ENCODE peak calls at places on chromosomes 5 and 9, in ten cellular contexts. M, W, S, Q, P, J, C, Z, L and I are unnamed samples.

GRCh38 chr5:89313044-89313443 is 430.1 kb upstream of the MEF2C start:
- DNase-seq in M (peak; percentile 50), W (no peak), S (no peak), Q (no peak), P (no peak), J (peak; percentile 93), C (peak; percentile 84), Z (no peak), L (no peak), I (peak; percentile 74)

GRCh38 chr5:52502591-52502990 is 285.1 kb upstream of the ITGA1 start:
- DNase-seq in M (peak; percentile 6), W (no peak), S (no peak), Q (no peak), P (no peak), J (no peak), C (no peak), Z (no peak), L (no peak), I (no peak)

GRCh38 chr5:141881886-141882285 is 3.7 kb upstream of the PCDH1 start:
- DNase-seq in M (no peak), W (peak; percentile 73), S (no peak), Q (no peak), P (no peak), J (no peak), C (no peak), Z (no peak), L (no peak), I (no peak)

GRCh38 chr5:178640331-178641045 is 13.6 kb upstream of the CLK4 start:
- DNase-seq in M (no peak), W (no peak), S (no peak), Q (no peak), P (no peak), J (no peak), C (no peak), Z (no peak), L (no peak), I (no peak)

GRCh38 chr5:74389531-74390305 is 250.8 kb downstream of the ENC1 start:
- DNase-seq in M (no peak), W (no peak), S (no peak), Q (no peak), P (no peak), J (no peak), C (no peak), Z (no peak), L (no peak), I (no peak)

GRCh38 chr5:152560508-152561137 is 155.5 kb upstream of the NMUR2 start:
- DNase-seq in M (peak; percentile 75), W (peak; percentile 83), S (no peak), Q (peak; percentile 4), P (peak; percentile 33), J (peak; percentile 21), C (peak; percentile 62), Z (peak; percentile 47), L (peak; percentile 3), I (peak; percentile 68)

GRCh38 chr9:114154597-114155102 is 687 bp upstream of the COL27A1 start:
- DNase-seq in M (no peak), W (no peak), S (no peak), Q (no peak), P (no peak), J (peak; percentile 23), C (no peak), Z (no peak), L (no peak), I (no peak)

GRCh38 chr5:53601570-53601969 is 41.1 kb downstream of the NDUFS4 start:
- DNase-seq in M (no peak), W (no peak), S (no peak), Q (no peak), P (no peak), J (peak; percentile 49), C (peak; percentile 23), Z (no peak), L (no peak), I (no peak)

GRCh38 chr5:120538644-120539043 is 74.5 kb downstream of the PRR16 start:
- DNase-seq in M (no peak), W (no peak), S (no peak), Q (no peak), P (no peak), J (peak; percentile 68), C (peak; percentile 73), Z (no peak), L (no peak), I (no peak)

GRCh38 chr5:169811023-169811422 is 169.3 kb downstream of the INSYN2B start:
- DNase-seq in M (no peak), W (no peak), S (no peak), Q (no peak), P (no peak), J (no peak), C (no peak), Z (no peak), L (no peak), I (no peak)

GRCh38 chr5:87924451-87924850 is 344.2 kb downstream of the TMEM161B start:
- DNase-seq in M (no peak), W (peak; percentile 9), S (no peak), Q (no peak), P (no peak), J (no peak), C (no peak), Z (no peak), L (no peak), I (no peak)

GRCh38 chr5:176639981-176640380 is 7.3 kb upstream of the TSPAN17 start:
- DNase-seq in M (no peak), W (no peak), S (no peak), Q (no peak), P (no peak), J (no peak), C (no peak), Z (no peak), L (no peak), I (no peak)

GRCh38 chr9:123322771-123323481 is 33.1 kb upstream of the CRB2 start:
- DNase-seq in M (peak; percentile 34), W (no peak), S (no peak), Q (no peak), P (no peak), J (no peak), C (no peak), Z (peak; percentile 75), L (no peak), I (peak; percentile 79)

GRCh38 chr5:64811050-64811640 is 42.4 kb downstream of the CWC27 start:
- DNase-seq in M (peak; percentile 59), W (peak; percentile 68), S (no peak), Q (peak; percentile 9), P (peak; percentile 18), J (peak; percentile 45), C (peak; percentile 71), Z (peak; percentile 9), L (peak; percentile 6), I (peak; percentile 66)

DNA sequence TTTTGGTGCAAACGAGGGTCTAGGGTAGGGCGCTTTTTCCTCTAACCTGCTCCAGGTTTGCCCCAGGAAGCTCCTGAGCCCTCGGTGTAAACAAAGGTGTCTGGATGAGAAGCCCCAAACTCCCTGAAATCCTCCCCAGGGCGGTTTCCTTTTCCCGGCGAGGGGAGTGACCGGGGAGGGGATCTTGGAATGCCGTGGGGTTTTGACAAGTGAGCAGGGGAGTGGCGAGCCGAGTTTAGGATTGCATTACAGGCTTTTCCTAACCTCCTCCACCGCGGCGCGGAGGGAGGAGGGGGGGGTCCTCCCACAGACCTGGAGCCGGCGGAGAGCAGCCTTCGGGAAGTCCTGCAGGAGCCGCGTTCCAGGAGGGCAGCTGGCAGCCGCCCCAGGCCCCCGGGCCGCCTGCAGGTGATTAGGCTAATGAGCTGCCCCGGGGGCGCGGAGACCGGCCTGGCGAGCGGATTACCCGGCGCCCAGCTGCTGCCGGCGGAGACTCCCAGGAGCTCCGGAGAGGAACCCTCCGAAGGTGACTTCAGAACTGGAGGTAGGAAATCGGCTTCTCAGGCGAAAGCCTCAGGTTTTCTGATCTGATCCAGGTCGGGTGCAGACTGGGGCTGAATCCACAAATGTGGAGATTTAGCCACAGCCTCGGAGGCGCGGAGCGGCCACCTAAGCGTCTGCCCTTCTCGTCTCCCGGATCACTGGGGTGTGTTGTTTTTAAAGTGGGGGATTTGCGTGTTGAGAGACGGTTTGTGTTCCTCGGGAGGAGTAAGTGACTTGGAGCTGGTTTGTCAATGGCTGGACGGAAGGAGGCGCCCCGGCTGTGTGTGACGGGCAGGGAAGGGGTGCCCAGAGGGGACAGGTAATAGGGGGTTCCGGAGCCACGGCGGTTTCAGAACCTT is 215.9 kb downstream of the PDZD2 start:
- DNase-seq in M (peak; percentile 59), W (peak; percentile 79), S (peak; percentile 59), Q (no peak), P (no peak), J (peak; percentile 47), C (peak; percentile 62), Z (no peak), L (no peak), I (no peak)
- TF ChIP-seq CTCF in M (peak; percentile 39), W (peak; percentile 40), S (no peak), Q (peak; percentile 24), P (no peak), J (peak; percentile 15), C (peak; percentile 59), Z (no peak), L (no peak), I (no peak)

GRCh38 chr5:92364986-92365550 is 982.0 kb upstream of the ARRDC3 start:
- DNase-seq in M (no peak), W (no peak), S (no peak), Q (peak; percentile 35), P (no peak), J (peak; percentile 91), C (peak; percentile 86), Z (no peak), L (no peak), I (no peak)
- H3K4me3 ChIP-seq in M (no peak overlapping the region), W (no peak overlapping the region), S (no peak overlapping the region), Q (no peak overlapping the region), P (no peak overlapping the region), J (no peak overlapping the region), C (no peak overlapping the region), Z (no peak overlapping the region), L (no peak overlapping the region), I (no peak overlapping the region)

DNA sequence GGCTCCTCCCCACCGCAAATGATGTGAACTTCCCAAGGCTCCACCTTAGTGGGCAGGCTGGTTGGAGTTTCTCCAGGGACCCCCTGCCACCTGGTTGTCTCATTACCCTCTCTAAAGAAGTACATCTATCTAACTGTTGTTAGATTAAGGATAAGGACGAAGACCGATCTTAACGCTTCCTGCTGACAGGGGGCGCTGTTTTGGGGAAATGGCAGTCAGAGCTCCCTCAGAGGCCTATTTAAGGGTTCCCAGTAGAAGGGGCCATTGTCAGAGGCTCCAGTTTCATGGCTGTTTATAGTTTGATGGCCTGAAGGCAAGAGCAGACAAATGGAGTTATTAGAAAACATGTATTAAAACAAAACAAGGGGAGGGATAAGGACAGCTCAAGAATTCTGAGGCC is 100.1 kb downstream of the SPEF2 start:
- DNase-seq in M (no peak), W (peak; percentile 30), S (no peak), Q (no peak), P (no peak), J (no peak), C (no peak), Z (no peak), L (no peak), I (no peak)
- TF ChIP-seq CTCF in M (no peak), W (peak; percentile 55), S (no peak), Q (no peak), P (no peak), J (no peak), C (peak; percentile 6), Z (no peak), L (no peak), I (no peak)

DNA sequence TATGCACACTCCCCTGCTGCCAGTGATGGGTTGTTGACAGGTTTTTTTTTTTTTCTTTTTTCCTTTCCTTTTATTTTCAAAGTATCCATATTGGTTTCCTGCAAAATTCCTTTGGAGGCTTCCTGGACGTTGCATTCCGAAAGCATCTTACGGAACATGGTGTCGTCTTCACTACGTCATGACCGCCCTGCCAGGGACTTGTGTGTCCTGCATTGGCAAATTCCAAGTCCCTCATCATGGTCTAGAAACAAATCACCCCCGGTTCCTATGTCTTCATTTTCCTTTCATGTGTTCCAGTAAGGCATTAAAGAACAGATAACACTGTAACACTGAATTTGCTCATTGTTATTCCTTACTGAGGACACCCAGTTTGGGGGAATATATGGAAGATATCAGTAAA is 35.0 kb upstream of the ADAMTSL1 start:
- DNase-seq in M (no peak), W (no peak), S (no peak), Q (no peak), P (no peak), J (no peak), C (no peak), Z (no peak), L (no peak), I (no peak)
- H3K4me3 ChIP-seq in M (no peak overlapping the region), W (peak overlapping the region; percentile 48), S (peak overlapping the region; percentile 48), Q (no peak overlapping the region), P (no peak overlapping the region), J (peak overlapping the region; percentile 53), C (peak overlapping the region; percentile 12), Z (no peak overlapping the region), L (no peak overlapping the region), I (no peak overlapping the region)